ENCODE peak calls at places on chromosomes 5 and 9, in six cellular contexts. Y, J, P, R, T and M are unnamed samples.
A peak's percentile ranks its signal among the peaks of the same experiment; 100 is the strongest.

GRCh38 chr5:52799358-52799982 is 11.8 kb downstream of the ITGA1 start:
- DNase-seq in Y (no peak), R (peak; percentile 67), J (no peak), T (peak; percentile 91), P (no peak), M (no peak)

GRCh38 chr5:126452477-126452876 is 29.3 kb downstream of the GRAMD2B start:
- DNase-seq in T (peak; percentile 27), P (no peak), R (no peak), Y (no peak), J (no peak), M (no peak)

GRCh38 chr5:88190106-88190834 is 78.4 kb downstream of the TMEM161B start:
- DNase-seq in P (peak; percentile 16), Y (no peak), J (no peak), R (no peak), T (no peak), M (peak; percentile 29)

GRCh38 chr5:172798422-172799215 is 27.6 kb upstream of the DUSP1 start:
- DNase-seq in P (no peak), R (no peak), T (peak; percentile 94), J (no peak), Y (no peak), M (no peak)

GRCh38 chr5:37664551-37664950 is 175.3 kb downstream of the GDNF start:
- DNase-seq in J (no peak), Y (no peak), P (no peak), T (no peak), R (no peak), M (no peak)

GRCh38 chr5:168960492-168960891 is 340.4 kb downstream of the SLIT3 start:
- DNase-seq in P (no peak), R (no peak), J (no peak), T (no peak), Y (no peak), M (no peak)

GRCh38 chr5:57900356-57900944 is 417.8 kb upstream of the ACTBL2 start:
- DNase-seq in Y (no peak), T (no peak), J (no peak), R (no peak), P (no peak), M (no peak)

GRCh38 chr5:116502616-116503015 is 72.0 kb downstream of the SEMA6A start:
- DNase-seq in Y (no peak), J (no peak), T (peak; percentile 10), P (no peak), R (no peak), M (no peak)

GRCh38 chr5:6812800-6813731 is 99.8 kb downstream of the TENT4A start:
- DNase-seq in R (no peak), J (no peak), P (no peak), T (no peak), Y (no peak), M (no peak)

GRCh38 chr5:150219142-150219541 is 29.3 kb downstream of the SLC6A7 start:
- DNase-seq in R (no peak), P (no peak), J (no peak), T (no peak), Y (no peak), M (no peak)

GRCh38 chr9:69444791-69445190 is 119.8 kb downstream of the ENTREP1 start:
- DNase-seq in J (no peak), T (no peak), Y (no peak), R (no peak), P (no peak), M (no peak)

GRCh38 chr5:88660947-88661869 is 221.8 kb downstream of the MEF2C start:
- DNase-seq in J (peak; percentile 97), T (peak; percentile 71), P (peak; percentile 91), Y (no peak), R (peak; percentile 94), M (peak; percentile 98)

GRCh38 chr9:128293091-128293490 is 17.0 kb downstream of the SWI5 start:
- DNase-seq in T (no peak), J (no peak), Y (no peak), R (no peak), P (no peak), M (no peak)

GRCh38 chr5:116455061-116455460 is 119.6 kb downstream of the SEMA6A start:
- DNase-seq in T (peak; percentile 37), J (no peak), R (no peak), P (no peak), Y (no peak), M (no peak)

GRCh38 chr5:9869616-9870288 is 239.6 kb upstream of the TAS2R1 start:
- DNase-seq in T (peak; percentile 86), R (no peak), J (no peak), P (no peak), Y (no peak), M (no peak)

GRCh38 chr9:123111427-123111826 is 78.0 kb downstream of the GPR21 start:
- DNase-seq in J (no peak), P (no peak), R (no peak), T (no peak), Y (no peak), M (no peak)

GRCh38 chr5:80389575-80389974 is 18.3 kb upstream of the ZFYVE16 start:
- DNase-seq in J (no peak), T (no peak), P (no peak), R (no peak), Y (no peak), M (no peak)

GRCh38 chr5:81315336-81315735 is 13.9 kb downstream of the ZCCHC9 start:
- DNase-seq in J (no peak), Y (no peak), R (no peak), P (no peak), T (peak; percentile 79), M (no peak)

GRCh38 chr5:96942911-96943310 is 7.0 kb downstream of the LNPEP start:
- DNase-seq in T (peak; percentile 57), R (no peak), P (no peak), Y (no peak), J (no peak), M (no peak)

GRCh38 chr5:15420201-15420600 is 79.8 kb upstream of the FBXL7 start:
- DNase-seq in T (no peak), P (no peak), R (no peak), Y (no peak), J (no peak), M (no peak)

GRCh38 chr5:71651554-71651953 is 64.4 kb downstream of the MCCC2 start:
- DNase-seq in R (no peak), J (no peak), P (no peak), T (no peak), Y (no peak), M (no peak)